ENCODE peak calls at places on chromosomes 5 and 9, in five cellular contexts. K is A549, E is K562, Q is HepG2, R is GM12878. X is an unnamed sample.

GRCh38 chr9:133119461-133120342 is 1.3 kb downstream of the RALGDS start:
- DNase-seq in K (no peak), Q (no peak), E (no peak), R (no peak), X (no peak)

GRCh38 chr5:39891376-39891775 is 466.6 kb upstream of the DAB2 start:
- DNase-seq in E (no peak), Q (no peak), K (no peak), R (no peak), X (no peak)

GRCh38 chr5:156838966-156839365 is 11.1 kb upstream of the PPP1R2B start:
- DNase-seq in K (no peak), E (no peak), R (no peak), Q (no peak), X (no peak)

GRCh38 chr5:56481998-56482698 is 249.0 kb upstream of the ANKRD55 start:
- DNase-seq in K (no peak), E (no peak), Q (no peak), R (no peak), X (no peak)

GRCh38 chr5:60843693-60844428 is at the start of gene ELOVL7:
- DNase-seq in Q (peak; percentile 59), E (peak; percentile 80), K (peak; percentile 10), R (no peak), X (peak; percentile 93)

GRCh38 chr5:138051441-138052296 is 18.8 kb upstream of the FAM13B start:
- DNase-seq in R (no peak), E (peak; percentile 42), K (no peak), Q (no peak), X (no peak)

GRCh38 chr5:33363537-33363936 is 77.2 kb upstream of the TARS1 start:
- DNase-seq in R (no peak), Q (no peak), K (no peak), E (no peak), X (no peak)

GRCh38 chr5:153515269-153515668 is 24.8 kb downstream of the GRIA1 start:
- DNase-seq in Q (no peak), K (no peak), R (no peak), E (no peak), X (no peak)

GRCh38 chr5:131303537-131303936 is 39.7 kb downstream of the CDC42SE2 start:
- DNase-seq in Q (no peak), R (no peak), E (no peak), K (no peak), X (no peak)

GRCh38 chr9:26656003-26656940 is 236.3 kb downstream of the CAAP1 start:
- DNase-seq in Q (peak; percentile 2), K (peak; percentile 36), R (no peak), E (peak; percentile 4), X (peak; percentile 56)

GRCh38 chr5:10157085-10157669 is 92.5 kb downstream of the ATPSCKMT start:
- DNase-seq in R (no peak), Q (peak; percentile 82), K (no peak), E (no peak), X (peak; percentile 45)

GRCh38 chr9:33331411-33331891 is 41.1 kb downstream of the NFX1 start:
- DNase-seq in R (no peak), K (no peak), E (peak; percentile 54), Q (no peak), X (no peak)

GRCh38 chr9:123283048-123283408 is 14.6 kb upstream of the STRBP start:
- DNase-seq in R (no peak), K (no peak), E (no peak), Q (no peak), X (no peak)

GRCh38 chr9:114968710-114969109 is 38.3 kb upstream of the TNFSF8 start:
- DNase-seq in R (no peak), Q (no peak), K (no peak), E (no peak), X (no peak)

GRCh38 chr5:92505145-92505544 is 1075.9 kb downstream of the NR2F1-AS1 start:
- DNase-seq in E (no peak), K (no peak), R (no peak), Q (no peak), X (no peak)

GRCh38 chr5:177447611-177448243 is 1.1 kb downstream of the PRR7 start:
- DNase-seq in R (no peak), K (peak; percentile 88), Q (peak; percentile 91), E (no peak), X (peak; percentile 62)

GRCh38 chr5:88140396-88140862 is 128.2 kb downstream of the TMEM161B start:
- DNase-seq in R (no peak), E (no peak), Q (no peak), K (peak; percentile 15), X (peak; percentile 86)

GRCh38 chr9:21681641-21682040 is 120.8 kb upstream of the MTAP start:
- DNase-seq in E (no peak), R (no peak), Q (no peak), K (no peak), X (no peak)

GRCh38 chr5:146441896-146442295 is 5.2 kb upstream of the TCERG1 start:
- DNase-seq in E (no peak), Q (no peak), K (no peak), R (no peak), X (no peak)

GRCh38 chr5:452856-453710 is 10.1 kb downstream of the EXOC3 start:
- DNase-seq in Q (no peak), K (no peak), E (no peak), R (no peak), X (no peak)

GRCh38 chr5:159050408-159051091 is 49.2 kb downstream of the EBF1 start:
- DNase-seq in K (no peak), E (no peak), Q (no peak), R (no peak), X (no peak)

GRCh38 chr9:131670247-131670681 is 69.6 kb downstream of the RAPGEF1 start:
- DNase-seq in E (no peak), Q (no peak), K (no peak), R (no peak), X (no peak)

GRCh38 chr5:175195698-175196656 is 248.0 kb downstream of the DRD1 start:
- DNase-seq in K (peak; percentile 25), E (no peak), R (no peak), Q (peak; percentile 78), X (peak; percentile 23)

GRCh38 chr5:84213212-84213611 is 171.5 kb downstream of the EDIL3 start:
- DNase-seq in Q (no peak), R (no peak), K (no peak), E (no peak), X (no peak)

GRCh38 chr5:57277085-57277484 is 103.2 kb downstream of the GPBP1 start:
- DNase-seq in R (no peak), Q (no peak), E (peak; percentile 13), K (peak; percentile 18), X (no peak)

GRCh38 chr5:51388488-51389325 is 5.5 kb downstream of the ISL1 start:
- DNase-seq in Q (no peak), R (no peak), K (no peak), E (no peak), X (no peak)

GRCh38 chr9:79565245-79565644 is 6.5 kb upstream of the TLE4 start:
- DNase-seq in R (peak; percentile 42), Q (no peak), E (no peak), K (no peak), X (no peak)

GRCh38 chr5:124823336-124823849 is 77.0 kb upstream of the ZNF608 start:
- DNase-seq in K (no peak), E (no peak), Q (no peak), R (no peak), X (no peak)

GRCh38 chr5:98750693-98751092 is 22.8 kb upstream of the RGMB start:
- DNase-seq in K (no peak), Q (peak; percentile 31), E (peak; percentile 16), R (no peak), X (peak; percentile 52)

DNA sequence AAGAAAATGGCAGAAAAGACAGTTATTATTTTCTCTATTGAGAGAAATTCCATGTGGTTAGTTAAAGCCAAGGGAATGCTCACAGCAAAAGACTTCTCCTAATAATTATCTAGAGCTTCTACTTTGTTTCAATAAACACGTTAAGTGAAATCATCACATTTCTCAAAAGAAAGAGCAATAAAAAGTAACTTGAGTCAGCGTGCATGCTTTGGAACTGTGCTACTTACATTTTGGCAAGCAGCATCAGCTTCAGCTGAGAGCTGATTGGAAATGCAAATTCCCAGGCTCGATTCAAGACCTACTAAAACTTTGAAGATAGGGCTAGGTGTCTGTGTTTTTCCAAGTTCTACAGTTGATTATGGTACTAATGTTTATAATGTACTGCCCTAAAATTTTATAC is 132.1 kb downstream of the CDH18 start:
- DNase-seq in R (no peak), K (no peak), Q (no peak), E (no peak), X (no peak)
- TF ChIP-seq ESRRA in R (no peak), K (no peak), Q (no peak), E (no peak), X (no peak)

GRCh38 chr5:154631141-154631540 is 124.0 kb upstream of the LARP1 start:
- DNase-seq in K (no peak), E (no peak), R (no peak), Q (no peak), X (no peak)
- TF ChIP-seq ESRRA in K (no peak), E (no peak), R (no peak), Q (no peak), X (no peak)

GRCh38 chr5:151121095-151121494 is 36.5 kb downstream of the ANXA6 start:
- DNase-seq in K (no peak), Q (no peak), E (no peak), R (no peak), X (no peak)
- TF ChIP-seq ESRRA in K (no peak), Q (no peak), E (peak; percentile 64), R (no peak), X (no peak)

GRCh38 chr5:59007460-59008063 is 424.7 kb downstream of the RAB3C start:
- DNase-seq in R (no peak), E (peak; percentile 8), K (no peak), Q (no peak), X (no peak)
- TF ChIP-seq ESRRA in R (no peak), E (no peak), K (no peak), Q (no peak), X (no peak)

X was measured in WTC11.